ENCODE peak calls at places on chromosomes 4 and X, in five cellular contexts. G, H, B, D and Y are unnamed samples.

GRCh38 chr4:18020145-18020670 is 1.3 kb downstream of the LCORL start:
- DNase-seq in B (no peak), H (peak), D (peak), G (no peak), Y (peak)

GRCh38 chr4:48896845-48897244 is 9.7 kb downstream of the OCIAD2 start:
- DNase-seq in H (no peak), B (no peak), D (no peak), G (no peak), Y (no peak)

GRCh38 chr4:176350671-176351070 is 30.9 kb downstream of the SPCS3 start:
- DNase-seq in D (no peak), B (no peak), H (no peak), G (no peak), Y (no peak)

GRCh38 chrX:104522386-104522785 is 43.6 kb upstream of the IL1RAPL2 start:
- DNase-seq in B (no peak), G (no peak), D (no peak), H (no peak), Y (no peak)

GRCh38 chr4:6364581-6364980 is 94.9 kb downstream of the WFS1 start:
- DNase-seq in G (no peak), H (no peak), B (no peak), D (no peak), Y (no peak)

GRCh38 chrX:26783512-26784225 is 567.7 kb downstream of the MAGEB5 start:
- DNase-seq in B (no peak), H (peak), G (peak), D (peak), Y (peak)

GRCh38 chr4:84966382-84967291 is at the start of gene WDFY3:
- DNase-seq in G (peak), D (peak), B (peak), H (peak), Y (peak)

GRCh38 chr4:125155251-125155650 is 159.5 kb upstream of the FAT4 start:
- DNase-seq in G (no peak), B (no peak), H (no peak), D (no peak), Y (no peak)

GRCh38 chr4:80268081-80268823 is 1.8 kb downstream of the FGF5 start:
- DNase-seq in D (peak), B (peak), G (no peak), H (no peak), Y (peak)

GRCh38 chr4:184599492-184600135 is 49.6 kb downstream of the CASP3 start:
- DNase-seq in H (peak), G (no peak), D (peak), B (peak), Y (peak)

GRCh38 chrX:20686256-20686655 is 419.5 kb upstream of the RPS6KA3 start:
- DNase-seq in D (no peak), B (no peak), H (no peak), G (no peak), Y (no peak)

GRCh38 chr4:2788532-2789103 is 4.3 kb upstream of the SH3BP2 start:
- DNase-seq in B (no peak), G (no peak), D (no peak), H (no peak), Y (no peak)

GRCh38 chr4:138182838-138183426 is 59.2 kb downstream of the SLC7A11 start:
- DNase-seq in B (peak), G (peak), D (peak), H (peak), Y (peak)

GRCh38 chr4:25535278-25535677 is 120.4 kb upstream of the SLC34A2 start:
- DNase-seq in G (no peak), B (no peak), H (no peak), D (no peak), Y (no peak)

GRCh38 chr4:41384992-41385391 is 128.3 kb downstream of the UCHL1 start:
- DNase-seq in H (no peak), B (peak), D (no peak), G (no peak), Y (no peak)

GRCh38 chr4:106371166-106371565 is 2.6 kb upstream of the GIMD1 start:
- DNase-seq in D (no peak), H (no peak), B (no peak), G (no peak), Y (no peak)

GRCh38 chr4:16859031-16859430 is 39.4 kb downstream of the LDB2 start:
- DNase-seq in G (no peak), B (no peak), H (no peak), D (peak), Y (no peak)

GRCh38 chr4:8402640-8403039 is 37.9 kb downstream of the ACOX3 start:
- DNase-seq in D (no peak), G (no peak), B (no peak), H (no peak), Y (no peak)

GRCh38 chr4:173782660-173783059 is 252.6 kb upstream of the HAND2 start:
- DNase-seq in H (no peak), B (no peak), D (no peak), G (no peak), Y (no peak)

GRCh38 chr4:185205697-185206342 is 2.0 kb upstream of the CFAP97 start:
- DNase-seq in H (no peak), D (no peak), B (no peak), G (no peak), Y (no peak)

GRCh38 chr4:1238676-1239000 is 10.3 kb downstream of the CTBP1 start:
- DNase-seq in D (no peak), G (no peak), B (no peak), H (no peak), Y (no peak)

GRCh38 chr4:17447675-17448298 is 64.1 kb downstream of the QDPR start:
- DNase-seq in H (peak), D (peak), B (peak), G (peak), Y (peak)

GRCh38 chr4:81470456-81471327 is 1.0 kb downstream of the RASGEF1B start:
- DNase-seq in D (no peak), B (no peak), G (no peak), H (peak), Y (peak)

GRCh38 chrX:110741213-110741796 is 54.3 kb downstream of the CHRDL1 start:
- DNase-seq in G (peak), H (peak), D (peak), B (peak), Y (peak)

GRCh38 chrX:21798677-21799219 is 40.7 kb upstream of the MBTPS2 start:
- DNase-seq in H (peak), G (peak), B (peak), D (peak), Y (peak)

GRCh38 chr4:145935253-145936141 is 3.1 kb downstream of the ZNF827 start:
- DNase-seq in G (peak), B (no peak), H (no peak), D (no peak), Y (no peak)

GRCh38 chr4:134747108-134747805 is 545.7 kb upstream of the PABPC4L start:
- DNase-seq in D (no peak), B (no peak), H (peak), G (no peak), Y (no peak)

GRCh38 chr4:73431813-73432168 is 4.2 kb upstream of the AFP start:
- DNase-seq in B (no peak), G (no peak), D (no peak), H (no peak), Y (no peak)

GRCh38 chr4:138301536-138301935 is 59.4 kb upstream of the SLC7A11 start:
- DNase-seq in G (no peak), B (no peak), D (no peak), H (no peak), Y (no peak)

GRCh38 chr4:122914292-122914904 is 8.0 kb downstream of the NUDT6 start:
- DNase-seq in D (peak), B (no peak), H (peak), G (peak), Y (peak)

GRCh38 chr4:73417973-73418372 is 13.9 kb downstream of the ALB start:
- DNase-seq in G (no peak), H (peak), B (no peak), D (peak), Y (peak)

GRCh38 chr4:3291411-3291968 is 1.3 kb upstream of the RGS12 start:
- DNase-seq in D (no peak), G (no peak), H (peak), B (no peak), Y (peak)

GRCh38 chr4:89305712-89306437 is 1.7 kb downstream of the GPRIN3 start:
- DNase-seq in B (peak), G (peak), D (peak), H (no peak), Y (peak)

GRCh38 chrX:72735561-72735960 is 21.5 kb upstream of the PHKA1 start:
- DNase-seq in B (peak), G (no peak), H (no peak), D (peak), Y (peak)

GRCh38 chr4:87697272-87697671 is 47.2 kb downstream of the DMP1 start:
- DNase-seq in H (no peak), D (no peak), G (peak), B (no peak), Y (peak)

GRCh38 chr4:7763788-7764187 is 175.9 kb downstream of the AFAP1 start:
- DNase-seq in H (no peak), B (peak), D (peak), G (peak), Y (peak)

GRCh38 chr4:185874516-185875230 is 62.7 kb upstream of the SORBS2 start:
- DNase-seq in G (peak), B (peak), H (peak), D (peak), Y (peak)

GRCh38 chr4:130197946-130198345 is 1102.0 kb downstream of the C4orf33 start:
- DNase-seq in D (no peak), H (no peak), B (no peak), G (no peak), Y (no peak)

DNA sequence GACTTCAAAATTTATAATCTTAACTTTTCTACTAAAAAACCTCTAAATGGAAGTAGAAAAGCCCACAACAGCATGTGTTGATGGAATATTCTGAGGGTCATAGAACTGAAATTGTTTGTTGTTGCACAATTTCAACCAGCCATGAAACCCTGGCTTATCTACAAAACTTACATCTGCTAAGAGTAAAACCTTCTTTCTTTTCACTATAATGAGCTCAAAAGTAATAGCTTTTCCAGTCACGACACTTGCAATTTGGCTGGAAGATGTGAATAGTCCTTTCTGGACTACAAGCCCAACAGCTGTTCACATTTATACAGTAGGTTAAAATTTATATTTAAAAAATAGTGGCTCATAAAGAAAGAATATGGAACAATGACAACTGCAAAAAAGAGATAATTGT is 250.0 kb downstream of the GPAT3 start:
- DNase-seq in H (no peak), D (no peak), B (no peak), G (no peak), Y (no peak)
- TF ChIP-seq CTCF in H (no peak), D (no peak), B (no peak), G (no peak), Y (no peak)

DNA sequence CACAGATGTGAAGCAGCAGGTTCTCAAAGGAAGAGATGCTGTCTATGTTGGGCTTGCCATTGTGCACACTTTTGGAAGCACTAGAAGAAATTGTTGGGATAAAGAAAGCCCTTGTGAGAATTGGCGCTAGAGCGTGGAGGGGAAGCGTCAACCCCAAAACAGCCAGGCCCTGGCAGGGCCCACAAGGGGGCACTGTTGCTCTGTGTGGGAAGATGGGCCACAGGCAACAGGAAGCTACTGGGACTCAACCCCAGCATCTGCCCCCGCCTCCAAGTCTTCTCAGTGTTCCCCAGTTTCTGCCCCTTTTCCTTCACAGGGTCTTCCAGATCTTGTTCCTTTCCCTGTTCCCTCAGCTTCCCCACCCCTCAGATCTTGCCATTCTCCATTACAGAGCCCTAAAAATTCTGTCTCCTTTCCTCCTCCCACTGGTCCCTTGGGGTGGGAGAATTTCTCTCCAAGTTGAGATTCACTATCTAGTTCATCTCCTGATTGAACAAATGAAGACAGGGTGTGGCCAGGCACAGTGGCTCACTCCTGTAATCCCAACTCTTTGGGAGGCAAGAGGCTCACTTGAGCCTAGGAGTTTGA is 85.5 kb downstream of the STARD8 start:
- DNase-seq in G (peak), B (peak), D (peak), H (peak), Y (peak)
- TF ChIP-seq CTCF in G (peak), B (peak), D (peak), H (peak), Y (peak)

DNA sequence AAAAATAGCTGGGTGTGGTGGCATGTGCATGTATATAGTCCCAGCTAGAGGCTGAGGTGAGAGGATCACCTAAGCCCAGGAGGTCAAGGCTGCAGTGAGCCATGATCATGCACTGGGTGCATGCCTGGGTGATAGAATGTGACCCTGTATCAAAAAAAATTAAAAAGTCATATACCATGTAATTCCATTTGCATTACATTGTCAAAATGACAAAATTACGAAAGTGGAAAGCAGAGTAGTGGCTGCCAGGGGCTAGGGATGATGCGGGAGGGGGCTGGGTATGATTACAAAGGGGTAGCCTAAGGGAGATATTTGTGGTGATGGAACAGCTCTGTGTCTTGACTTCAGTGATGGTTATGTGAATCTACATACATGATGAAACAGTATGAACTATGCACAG is 97.8 kb downstream of the KDR start:
- DNase-seq in D (no peak), B (no peak), G (no peak), H (no peak), Y (no peak)
- TF ChIP-seq CTCF in D (no peak), B (no peak), G (no peak), H (no peak), Y (no peak)

GRCh38 chr4:33649015-33649414 is 2595.3 kb downstream of the ARAP2 start:
- DNase-seq in B (peak), H (peak), G (peak), D (peak), Y (peak)
- TF ChIP-seq CTCF in B (peak), H (peak), G (no peak), D (peak), Y (peak)

DNA sequence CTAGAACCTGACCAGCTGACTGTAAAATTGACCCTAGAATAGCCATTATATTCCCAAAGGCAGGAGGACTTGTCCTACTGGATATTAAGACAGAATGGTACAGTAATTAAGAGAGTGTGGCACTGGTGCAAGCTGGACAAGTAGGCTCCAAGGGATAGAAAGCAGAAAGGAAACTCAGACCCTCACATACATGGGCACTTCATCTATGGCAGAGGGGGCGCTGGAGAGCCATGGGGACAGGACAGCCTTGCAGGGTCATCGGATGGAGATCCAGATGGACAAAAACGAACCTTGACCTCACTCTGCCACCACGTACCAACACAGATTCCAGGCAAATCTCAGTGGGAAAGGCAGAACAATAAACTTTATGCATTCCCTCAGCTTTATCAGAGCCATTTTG is 40.6 kb downstream of the GAB3 start:
- DNase-seq in G (no peak), H (no peak), D (no peak), B (no peak), Y (no peak)
- TF ChIP-seq CTCF in G (no peak), H (peak), D (no peak), B (no peak), Y (no peak)

GRCh38 chr4:148412460-148412859 is 29.8 kb downstream of the NR3C2 start:
- DNase-seq in D (no peak), H (no peak), B (no peak), G (no peak), Y (no peak)

GRCh38 chr4:148415500-148415899 is 26.7 kb downstream of the NR3C2 start:
- DNase-seq in B (no peak), H (peak), D (peak), G (peak), Y (no peak)
- TF ChIP-seq CTCF in B (no peak), H (peak), D (no peak), G (no peak), Y (no peak)

GRCh38 chr4:12679217-12679616 is 804.9 kb downstream of the RAB28 start:
- DNase-seq in B (no peak), H (peak), G (peak), D (no peak), Y (no peak)
- TF ChIP-seq CTCF in B (no peak), H (peak), G (no peak), D (no peak), Y (peak)

DNA sequence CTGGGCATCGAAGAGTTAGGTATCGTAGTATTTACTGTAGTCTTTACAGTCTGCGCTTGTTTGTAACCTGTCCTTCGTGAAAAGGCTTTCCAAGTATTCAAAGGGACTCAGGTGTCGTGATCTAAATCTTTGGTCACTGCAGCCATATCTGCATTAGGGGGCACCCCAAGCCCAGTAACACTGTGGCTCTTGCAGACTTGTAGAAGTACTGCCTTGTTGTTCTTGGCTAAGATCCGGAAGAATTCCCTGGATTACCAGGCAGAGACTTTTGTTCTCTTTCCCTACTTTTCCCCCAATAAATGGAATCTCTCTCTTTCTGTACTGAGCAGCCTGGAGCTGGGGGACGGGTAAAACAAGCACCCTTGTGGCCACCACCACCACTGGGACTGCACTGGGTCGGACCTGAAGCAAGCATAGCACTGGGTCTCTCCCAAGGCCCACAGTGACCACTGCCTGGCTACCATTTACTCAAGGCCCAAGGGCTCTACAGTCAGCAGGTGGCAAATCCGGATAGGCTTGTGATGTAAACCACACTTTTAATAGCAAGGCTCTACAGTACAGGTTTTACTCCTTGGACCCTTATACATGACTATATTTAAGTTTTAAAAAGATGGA is 12.0 kb downstream of the CXorf58 start:
- DNase-seq in D (no peak), B (no peak), H (no peak), G (no peak), Y (no peak)
- TF ChIP-seq CTCF in D (no peak), B (no peak), H (no peak), G (no peak), Y (no peak)

GRCh38 chrX:47576021-47576898 is 6.0 kb upstream of the TIMP1 start:
- DNase-seq in H (no peak), B (no peak), D (no peak), G (no peak), Y (no peak)
- TF ChIP-seq CTCF in H (no peak), B (no peak), D (no peak), G (no peak), Y (no peak)

DNA sequence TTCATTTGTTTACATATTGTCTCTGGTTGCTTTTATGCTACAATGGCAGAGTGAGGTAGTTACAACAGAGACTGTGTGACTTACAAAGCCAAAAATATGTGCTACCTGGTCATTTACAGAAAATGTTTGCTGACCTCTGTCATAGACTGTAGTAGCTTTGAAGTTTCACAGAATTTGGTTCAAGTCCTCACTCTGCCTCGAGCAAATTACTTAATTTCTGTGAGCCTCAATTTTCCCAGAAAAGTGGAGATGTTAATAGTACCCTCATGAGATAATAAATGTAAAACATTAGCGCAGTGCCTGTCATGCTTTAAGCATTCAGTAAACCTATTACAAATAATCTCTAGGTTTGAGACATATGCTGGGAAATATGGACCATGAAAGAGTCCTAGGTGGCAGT is 18.4 kb upstream of the NRK start:
- DNase-seq in D (no peak), B (no peak), H (no peak), G (no peak), Y (no peak)
- TF ChIP-seq CTCF in D (no peak), B (no peak), H (no peak), G (no peak), Y (no peak)